ENCODE peak calls at places on chromosomes 6 and 20, in six cellular contexts. Z is foreskin fibroblast; C is astrocyte of the spinal cord; U is stomach; O is CD8-positive, alpha-beta T cell; F is neural progenitor cell. W is an unnamed sample.

GRCh38 chr6:112951829-112952228 is 604.7 kb downstream of the RFPL4B start:
- DNase-seq in U (no peak), O (no peak), C (no peak), Z (peak), F (no peak), W (no peak)

GRCh38 chr6:31586013-31586412 is at the start of gene LST1:
- DNase-seq in U (no peak), C (no peak), F (no peak), Z (no peak), O (no peak), W (no peak)

GRCh38 chr6:149061933-149062332 is 255.6 kb upstream of the TAB2 start:
- DNase-seq in U (no peak), O (no peak), C (no peak), Z (no peak), F (no peak), W (no peak)

GRCh38 chr20:34016736-34017135 is 23.0 kb downstream of the RALY start:
- DNase-seq in U (no peak), Z (no peak), C (no peak), O (no peak), F (no peak), W (no peak)

GRCh38 chr20:37927410-37928048 is 24.6 kb downstream of the VSTM2L start:
- DNase-seq in Z (no peak), U (no peak), O (no peak), F (no peak), C (no peak), W (no peak)

GRCh38 chr6:122839477-122839876 is 50.4 kb downstream of the SMPDL3A start:
- DNase-seq in C (peak), O (peak), Z (peak), F (peak), U (peak), W (no peak)

GRCh38 chr6:40485300-40485699 is 101.9 kb downstream of the LRFN2 start:
- DNase-seq in C (no peak), U (no peak), F (no peak), O (no peak), Z (no peak), W (no peak)

GRCh38 chr6:148720371-148720770 is 26.5 kb upstream of the UST start:
- DNase-seq in C (peak), Z (peak), O (no peak), U (no peak), F (no peak), W (no peak)

GRCh38 chr6:39449022-39449421 is 126.5 kb upstream of the KCNK16 start:
- DNase-seq in C (no peak), Z (no peak), O (no peak), U (no peak), F (no peak), W (no peak)

GRCh38 chr20:36575066-36575743 is 1.8 kb downstream of the TGIF2 start:
- DNase-seq in U (peak), O (no peak), F (peak), Z (peak), C (peak), W (no peak)

GRCh38 chr6:18469486-18469885 is 82.3 kb downstream of the RNF144B start:
- DNase-seq in C (no peak), O (no peak), Z (no peak), U (no peak), F (no peak), W (no peak)

GRCh38 chr6:89242574-89243330 is 25.6 kb upstream of the GABRR1 start:
- DNase-seq in O (no peak), C (peak), U (no peak), F (peak), Z (peak), W (no peak)

GRCh38 chr6:130851026-130851425 is 23.8 kb downstream of the SMLR1 start:
- DNase-seq in O (no peak), C (no peak), U (no peak), F (no peak), Z (peak), W (no peak)

GRCh38 chr6:68774843-68775242 is 139.8 kb downstream of the ADGRB3 start:
- DNase-seq in U (no peak), O (no peak), Z (no peak), C (no peak), F (no peak), W (no peak)

GRCh38 chr20:41111578-41111951 is 25.8 kb upstream of the PLCG1 start:
- DNase-seq in C (no peak), U (no peak), Z (no peak), O (no peak), F (no peak), W (no peak)

GRCh38 chr6:26258199-26258977 is 106.6 kb upstream of the BTN3A2 start:
- DNase-seq in U (no peak), C (no peak), O (no peak), Z (no peak), F (peak), W (no peak)
- TF ChIP-seq CTCF in U (no peak), C (peak), O (no peak), Z (peak), F (peak), W (peak)

DNA sequence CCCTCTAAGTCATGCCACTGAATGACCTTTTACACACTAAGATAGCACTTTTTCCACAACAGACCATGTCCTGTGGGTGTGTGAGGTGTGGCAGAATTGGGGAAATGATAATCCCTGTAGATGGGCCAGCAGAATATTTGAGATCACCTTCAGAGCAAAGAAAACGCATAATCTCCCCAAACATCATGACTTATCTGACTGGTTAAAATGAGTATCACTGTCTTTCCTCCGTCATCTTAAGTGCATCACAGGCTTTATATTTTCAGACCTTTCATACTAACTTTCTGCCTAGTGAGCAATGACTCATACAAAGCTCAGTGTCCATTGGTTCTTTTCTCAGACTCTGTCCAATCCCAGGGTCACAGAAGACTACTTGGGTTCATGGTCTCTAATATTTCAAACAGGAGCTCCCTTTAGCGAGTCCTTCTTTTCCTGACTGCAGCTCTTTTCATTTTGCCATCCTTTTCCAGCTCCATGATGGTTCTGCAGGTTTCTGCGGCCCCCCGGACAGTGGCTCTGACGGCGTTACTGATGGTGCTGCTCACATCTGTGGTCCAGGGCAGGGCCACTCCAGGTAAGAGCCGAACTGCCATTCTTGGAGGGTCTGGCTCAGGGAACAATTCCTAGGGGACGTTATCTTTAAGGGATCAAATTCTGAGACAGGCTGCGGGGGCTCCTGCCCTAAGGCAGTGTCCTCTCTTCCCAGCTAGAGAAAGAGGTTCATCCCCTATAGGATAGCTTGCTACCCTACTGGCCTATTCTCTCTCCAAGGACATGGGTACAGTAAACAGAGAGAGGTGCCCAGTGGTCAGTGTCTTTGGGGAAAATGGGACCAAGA is at the start of gene HLA-DPB1:
- DNase-seq in F (peak), O (peak), C (peak), U (no peak), Z (peak), W (peak)
- H3K4me3 ChIP-seq in F (no peak), O (peak), C (no peak), U (peak), Z (no peak), W (no peak)

DNA sequence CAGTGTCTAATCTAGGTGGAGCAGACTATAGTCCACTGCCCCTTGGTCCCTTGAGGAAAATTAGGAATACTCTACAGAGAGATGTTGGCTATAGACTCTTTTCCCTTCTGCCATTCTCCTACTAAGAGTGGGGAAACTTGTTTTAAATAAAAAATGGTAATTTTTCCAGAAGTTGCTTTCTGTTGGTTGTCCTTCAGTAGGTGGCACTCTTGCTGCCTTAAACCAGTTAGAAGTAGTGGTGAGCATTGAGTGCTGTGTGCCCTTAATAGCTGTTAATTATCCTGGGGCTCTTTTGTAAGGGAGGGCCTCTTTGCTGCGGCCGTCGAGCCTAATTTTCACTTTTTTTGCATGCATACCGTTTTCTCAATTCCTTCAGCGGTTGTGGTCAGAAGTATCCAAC is 2.8 kb downstream of the CMTR1 start:
- DNase-seq in O (no peak), F (no peak), Z (peak), C (peak), U (no peak), W (no peak)
- TF ChIP-seq CTCF in O (no peak), F (no peak), Z (peak), C (peak), U (no peak), W (no peak)

GRCh38 chr20:47790032-47790965 is 5.0 kb upstream of the SULF2 start:
- DNase-seq in F (no peak), Z (peak), O (no peak), U (no peak), C (peak), W (peak)
- H3K4me3 ChIP-seq in F (no peak), Z (no peak), O (no peak), U (no peak), C (no peak), W (no peak)

DNA sequence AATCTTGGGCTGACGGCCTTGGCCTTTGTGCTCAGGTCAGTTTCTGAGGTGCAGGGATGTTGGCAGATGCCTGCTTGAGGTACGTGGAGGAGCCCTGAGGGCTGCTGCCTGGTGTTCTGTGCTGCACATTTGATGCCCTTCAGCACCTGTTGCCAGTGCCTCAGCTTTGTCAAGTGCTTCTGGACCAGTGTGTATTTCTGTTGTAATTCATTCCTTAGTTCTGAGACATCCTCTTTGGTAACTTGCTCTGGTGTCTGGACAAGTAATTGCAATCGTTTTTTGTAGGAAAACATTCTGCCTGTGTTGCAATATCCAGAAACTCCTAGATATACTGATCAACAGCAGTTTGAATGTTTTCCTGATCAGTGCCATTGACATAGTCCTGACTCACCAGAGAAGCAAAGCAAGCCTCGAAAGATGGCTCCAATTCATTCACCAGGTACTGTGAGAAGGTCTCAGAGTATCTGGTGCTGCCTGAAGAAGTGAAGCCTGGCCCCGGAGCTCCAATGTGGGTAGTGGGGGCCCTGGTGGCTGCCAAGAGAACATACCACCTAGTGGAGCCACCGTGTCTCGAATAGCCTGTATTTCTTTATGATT is 26.7 kb downstream of the ZNF337 start:
- DNase-seq in F (peak), U (no peak), Z (peak), C (peak), O (no peak), W (peak)
- TF ChIP-seq CTCF in F (peak), U (no peak), Z (peak), C (peak), O (no peak), W (peak)

GRCh38 chr6:48067148-48067709 is 43.8 kb downstream of the PTCHD4 start:
- DNase-seq in Z (no peak), U (no peak), C (no peak), O (no peak), F (no peak), W (peak)

GRCh38 chr6:48074368-48074767 is 36.6 kb downstream of the PTCHD4 start:
- DNase-seq in Z (peak), C (peak), O (no peak), F (peak), U (no peak), W (no peak)

GRCh38 chr6:48071833-48072232 is 39.2 kb downstream of the PTCHD4 start:
- DNase-seq in O (no peak), F (no peak), Z (no peak), C (no peak), U (no peak), W (no peak)

GRCh38 chr6:48068326-48069191 is 42.4 kb downstream of the PTCHD4 start:
- DNase-seq in U (no peak), F (peak), O (no peak), Z (peak), C (no peak), W (no peak)

DNA sequence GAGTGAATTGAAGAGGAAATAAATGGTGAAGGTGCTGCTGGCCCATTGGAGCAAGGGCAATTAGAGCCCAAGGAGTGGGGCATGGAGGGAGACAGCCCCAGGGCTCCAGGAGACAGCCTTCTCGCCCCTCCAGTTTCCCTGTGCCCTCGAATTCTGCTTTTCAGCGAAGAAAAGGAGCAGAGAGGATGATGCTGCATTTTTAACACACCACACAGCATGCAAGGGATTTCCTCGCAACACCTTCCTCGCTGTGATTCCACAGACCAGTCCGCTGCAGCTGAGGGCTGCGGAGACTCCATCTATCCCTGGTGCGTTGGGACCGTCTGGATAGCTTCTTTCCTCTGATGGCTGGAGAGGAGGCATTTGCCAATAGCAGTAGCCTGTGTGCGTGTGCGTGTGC is 41.7 kb downstream of the PTCHD4 start:
- DNase-seq in C (no peak), O (no peak), U (no peak), F (peak), Z (peak), W (no peak)
- H3K4me3 ChIP-seq in C (no peak), O (no peak), U (no peak), F (peak), Z (peak), W (no peak)

GRCh38 chr20:20814685-20815084 is 102.2 kb upstream of the RALGAPA2 start:
- DNase-seq in O (no peak), C (no peak), F (peak), U (no peak), Z (no peak), W (no peak)
- TF ChIP-seq CTCF in O (no peak), C (no peak), F (no peak), U (no peak), Z (no peak), W (no peak)

DNA sequence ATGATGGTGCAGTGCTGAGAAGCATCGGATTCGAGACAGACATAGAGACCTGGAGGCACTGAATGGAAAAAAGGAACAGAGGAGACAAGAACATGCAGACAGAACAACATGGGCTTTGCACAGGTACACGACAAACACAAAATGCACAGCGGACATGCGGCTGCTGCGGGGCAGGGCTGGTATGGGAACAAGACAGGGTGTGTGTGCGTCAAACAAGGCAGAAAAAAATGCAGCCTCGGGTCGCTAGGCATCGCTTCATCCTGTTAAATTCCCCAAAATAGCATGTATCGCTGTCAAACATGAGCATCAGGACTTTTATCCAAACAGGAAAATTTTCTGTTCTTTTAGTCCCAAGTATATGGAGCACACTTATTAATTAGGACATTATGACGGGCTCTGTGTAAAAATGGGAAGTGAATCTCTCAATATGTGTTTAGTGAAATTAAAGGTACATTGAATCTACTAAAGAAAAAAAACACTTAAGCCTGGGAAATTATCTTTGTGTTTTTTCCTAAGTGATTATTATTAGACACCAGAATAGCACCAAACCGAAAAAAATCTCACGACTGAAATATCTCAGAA is 36.1 kb upstream of the TBXT start:
- DNase-seq in U (no peak), F (no peak), O (no peak), Z (no peak), C (no peak), W (no peak)
- H3K4me3 ChIP-seq in U (no peak), F (no peak), O (no peak), Z (no peak), C (no peak), W (no peak)

W was measured in BJ.